ENCODE peak calls at places on chromosomes 16 and 17, in four cellular contexts. X is H1, C is K562, L is HepG2. P is an unnamed sample.

GRCh38 chr16:86578499-86579267 is at the start of gene FOXL1:
- DNase-seq in X (peak; percentile 75), C (no peak), L (no peak), P (no peak)

GRCh38 chr17:78226752-78227454 is 4.5 kb upstream of the TMEM235 start:
- DNase-seq in X (no peak), C (no peak), L (no peak), P (peak; percentile 65)

GRCh38 chr17:42669705-42670198 is 7.0 kb downstream of the PLEKHH3 start:
- DNase-seq in X (peak; percentile 67), C (no peak), L (no peak), P (no peak)

GRCh38 chr16:58026705-58027340 is 1.3 kb downstream of the MMP15 start:
- DNase-seq in X (peak; percentile 64), C (peak; percentile 31), L (no peak), P (no peak)

GRCh38 chr17:33603794-33604193 is 310.7 kb upstream of the ASIC2 start:
- DNase-seq in X (no peak), C (peak; percentile 11), L (no peak), P (no peak)

GRCh38 chr17:17822189-17822978 is 14.4 kb downstream of the SREBF1 start:
- DNase-seq in X (no peak), C (no peak), L (no peak), P (no peak)

GRCh38 chr16:10895053-10895946 is 18.3 kb downstream of the CIITA start:
- DNase-seq in X (peak; percentile 92), C (peak; percentile 70), L (peak; percentile 48), P (peak; percentile 22)

GRCh38 chr17:61454932-61455753 is 2.9 kb downstream of the TBX4 start:
- DNase-seq in X (peak; percentile 65), C (no peak), L (peak; percentile 88), P (no peak)

GRCh38 chr17:57407287-57408063 is 151.2 kb downstream of the MSI2 start:
- DNase-seq in X (no peak), C (no peak), L (peak; percentile 99), P (no peak)

GRCh38 chr17:67218385-67218950 is 26.5 kb downstream of the HELZ start:
- DNase-seq in X (no peak), C (no peak), L (no peak), P (no peak)

GRCh38 chr17:66172144-66172543 is 19.8 kb downstream of the CEP112 start:
- DNase-seq in X (no peak), C (no peak), L (no peak), P (no peak)

GRCh38 chr17:199195-199604 is 17.8 kb upstream of the DOC2B start:
- DNase-seq in X (no peak), C (no peak), L (no peak), P (peak; percentile 50)

GRCh38 chr17:50556803-50557202 is 3.7 kb upstream of the CACNA1G start:
- DNase-seq in X (no peak), C (no peak), L (no peak), P (no peak)

GRCh38 chr16:31365131-31365865 is 10.3 kb downstream of the ITGAX start:
- DNase-seq in X (no peak), C (no peak), L (no peak), P (no peak)

GRCh38 chr16:68197250-68197649 is 38.7 kb downstream of the ESRP2 start:
- DNase-seq in X (no peak), C (no peak), L (no peak), P (no peak)

GRCh38 chr17:7477392-7478275 is 1.8 kb downstream of the ZBTB4 start:
- DNase-seq in X (no peak), C (peak; percentile 32), L (peak; percentile 31), P (peak; percentile 29)

GRCh38 chr17:80596760-80597608 is 52.3 kb downstream of the RPTOR start:
- DNase-seq in X (no peak), C (no peak), L (no peak), P (no peak)

GRCh38 chr17:20922128-20922670 is 120.6 kb downstream of the USP22 start:
- DNase-seq in X (no peak), C (peak; percentile 47), L (no peak), P (peak; percentile 18)

GRCh38 chr17:45147102-45147580 is 1.1 kb upstream of the HEXIM1 start:
- DNase-seq in X (no peak), C (peak; percentile 77), L (no peak), P (peak; percentile 71)

GRCh38 chr16:10181196-10182162 is 749 bp downstream of the GRIN2A start:
- DNase-seq in X (peak; percentile 95), C (peak; percentile 77), L (peak; percentile 38), P (peak; percentile 35)

GRCh38 chr16:3857189-3858013 is 23.1 kb downstream of the CREBBP start:
- DNase-seq in X (no peak), C (no peak), L (peak; percentile 89), P (no peak)

GRCh38 chr17:9079461-9080103 is 58.3 kb downstream of the NTN1 start:
- DNase-seq in X (no peak), C (no peak), L (no peak), P (no peak)

GRCh38 chr17:48012151-48012520 is 25.5 kb downstream of the COPZ2 start:
- DNase-seq in X (peak; percentile 86), C (peak; percentile 78), L (no peak), P (peak; percentile 14)

GRCh38 chr16:83994703-83995102 is 26.7 kb downstream of the NECAB2 start:
- DNase-seq in X (no peak), C (no peak), L (no peak), P (no peak)

GRCh38 chr17:59696682-59697277 is 10.4 kb downstream of the PTRH2 start:
- DNase-seq in X (no peak), C (no peak), L (no peak), P (no peak)

GRCh38 chr16:14523632-14524031 is 106.4 kb downstream of the PARN start:
- DNase-seq in X (no peak), C (no peak), L (peak; percentile 87), P (no peak)

GRCh38 chr17:15431201-15431600 is 36.2 kb downstream of the CDRT4 start:
- DNase-seq in X (no peak), C (no peak), L (no peak), P (no peak)

GRCh38 chr17:73013816-73014663 is 78.4 kb downstream of the SLC39A11 start:
- DNase-seq in X (no peak), C (no peak), L (no peak), P (no peak)

GRCh38 chr16:23121024-23121423 is 28.2 kb downstream of the USP31 start:
- DNase-seq in X (no peak), C (no peak), L (no peak), P (no peak)

GRCh38 chr17:72362466-72363335 is 241.9 kb downstream of the SOX9 start:
- DNase-seq in X (no peak), C (no peak), L (peak; percentile 85), P (no peak)

GRCh38 chr16:66832190-66832589 is 1.4 kb upstream of the NAE1 start:
- DNase-seq in X (peak; percentile 35), C (peak; percentile 3), L (no peak), P (no peak)

DNA sequence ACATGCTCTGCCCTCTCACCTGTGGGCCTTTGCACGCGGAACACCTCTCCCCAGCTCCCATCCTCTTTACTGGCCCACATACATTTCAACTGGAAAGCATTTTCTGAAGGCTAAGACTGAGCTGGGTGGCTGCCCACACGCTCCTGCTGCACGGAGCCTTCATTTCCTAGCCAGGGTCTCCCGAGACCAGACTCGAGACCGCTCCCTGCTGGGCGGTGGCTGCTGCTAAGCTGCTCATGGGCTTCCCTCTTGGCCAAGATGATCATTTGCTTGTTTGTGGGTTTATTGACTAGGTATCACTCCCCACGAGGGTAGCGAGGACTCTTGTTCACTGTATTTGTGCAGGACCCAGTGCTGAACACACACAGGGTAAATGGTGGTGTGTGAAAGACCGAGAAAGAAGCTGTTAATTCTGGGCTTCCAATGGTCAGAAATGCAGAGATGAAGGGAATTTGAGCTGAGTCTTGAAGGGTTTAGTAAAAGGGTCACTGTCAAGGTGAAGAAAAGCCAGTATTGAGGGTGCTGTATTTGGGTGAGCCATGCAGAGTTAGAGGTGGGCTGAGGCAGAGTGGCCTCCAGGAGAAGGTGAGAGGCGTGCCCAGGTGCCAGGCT is 907 bp downstream of the TRAPPC2L start:
- DNase-seq in X (peak; percentile 80), C (peak; percentile 80), L (peak; percentile 75), P (peak; percentile 74)
- TF ChIP-seq JUN in X (no peak), C (no peak), L (peak; percentile 8), P (no peak)

DNA sequence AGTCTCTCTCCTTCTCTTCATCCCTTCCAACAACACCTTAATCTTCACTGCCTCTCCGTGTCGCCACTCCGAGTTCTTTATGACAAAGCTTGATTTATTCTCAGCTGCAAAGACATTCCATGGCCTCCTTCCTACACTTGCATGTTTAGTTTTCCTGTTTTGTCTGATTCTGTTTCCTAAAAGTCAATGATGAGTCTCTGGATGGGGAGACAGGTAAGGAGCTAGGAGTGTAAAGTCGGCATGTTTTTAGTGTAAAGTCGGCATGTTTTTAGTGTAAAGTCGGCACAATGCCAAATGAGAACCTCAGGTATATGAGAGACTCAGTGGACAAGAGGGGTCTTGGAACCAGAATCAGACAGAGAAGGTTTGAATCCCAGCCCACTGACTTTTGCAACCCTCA is 362.3 kb upstream of the EEF2KMT start:
- DNase-seq in X (no peak), C (no peak), L (no peak), P (no peak)
- H3K79me2 ChIP-seq in X (no peaks in the 10 kb centered on the region), C (no peaks in the 10 kb centered on the region), L (no peaks in the 10 kb centered on the region), P (no peaks in the 10 kb centered on the region)

DNA sequence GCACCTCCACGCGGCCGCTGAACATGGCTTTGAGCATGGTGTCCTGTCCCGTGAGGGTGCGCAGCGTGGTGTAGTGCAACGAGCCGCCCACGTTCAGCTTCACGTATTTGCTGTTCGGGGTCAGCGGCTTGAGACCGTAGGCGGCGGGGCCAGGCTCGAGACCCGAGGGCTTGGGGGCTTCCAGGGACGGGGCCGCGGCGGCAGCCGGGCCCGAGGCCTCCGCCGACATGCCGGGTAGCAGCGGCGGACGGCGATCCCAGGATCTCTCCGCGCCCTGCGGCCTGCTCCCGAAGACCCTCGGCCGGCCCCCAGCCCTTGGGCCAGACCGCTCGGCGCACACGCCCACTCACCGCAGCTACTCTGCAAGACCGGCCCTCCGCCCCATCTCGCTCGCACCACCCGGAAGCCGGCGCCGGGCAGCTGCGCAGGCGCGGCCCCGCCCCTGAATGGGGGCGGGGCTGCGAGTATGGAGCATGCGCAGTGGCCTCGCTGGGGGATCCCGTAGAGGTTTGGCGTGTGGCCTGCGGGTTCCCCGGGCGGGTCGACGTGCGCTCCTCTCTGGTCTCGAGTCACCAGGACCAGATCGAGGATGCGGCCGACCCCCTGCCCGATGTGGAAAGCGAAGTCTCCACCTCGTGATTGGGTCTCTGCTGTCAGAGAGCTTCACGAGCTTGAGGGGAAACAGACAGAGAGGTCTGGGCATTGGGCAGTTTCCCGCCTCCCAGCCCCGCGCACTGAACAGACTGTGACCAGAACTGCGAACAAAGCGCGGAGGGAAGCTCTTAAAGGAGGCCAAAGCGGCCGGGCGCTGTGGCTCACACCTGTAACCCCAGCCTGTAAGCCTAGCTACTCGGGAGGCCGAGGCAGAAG is at the start of gene KCTD13:
- DNase-seq in X (peak; percentile 98), C (peak; percentile 98), L (peak; percentile 82), P (peak; percentile 91)
- TF ChIP-seq JUN in X (no peak), C (no peak), L (no peak), P (no peak)

DNA sequence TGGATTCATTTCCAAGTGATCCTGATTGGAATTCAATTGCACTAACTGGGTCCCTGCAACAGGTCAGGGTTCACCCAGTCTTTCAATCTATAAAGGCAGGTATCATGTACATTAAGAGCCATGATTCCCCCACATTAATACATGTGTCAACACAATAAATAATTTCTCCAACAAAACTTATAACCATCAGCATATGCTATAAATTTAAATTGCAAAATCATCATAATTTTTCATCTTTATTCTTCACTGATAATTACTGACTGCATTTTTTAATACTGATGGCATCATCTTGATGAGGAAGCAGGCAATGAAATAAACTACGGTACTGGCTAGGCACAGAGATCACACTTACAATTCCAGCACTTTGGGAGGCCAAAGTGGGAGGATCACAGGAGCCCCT is 59.4 kb downstream of the ZFHX3 start:
- DNase-seq in X (no peak), C (no peak), L (no peak), P (no peak)
- H3K79me2 ChIP-seq in X (no peaks in the 10 kb centered on the region), C (no peaks in the 10 kb centered on the region), L (peaks cover 87% of the 10 kb centered on the region), P (peaks cover 38% of the 10 kb centered on the region)